ENCODE peak calls at places on chromosomes 16 and 17, in seven cellular contexts. One of them, this sample, is unnamed.

GRCh38 chr16:23186171-23186570 is 3.6 kb downstream of the SCNN1G start:
- DNase-seq in fibroblast of the aortic adventitia: no peak
- DNase-seq in kidney: no peak
- DNase-seq in AG10803: no peak
- DNase-seq in GM12865: no peak
- DNase-seq in fibroblast of pulmonary artery: no peak
- DNase-seq in pancreas: no peak
- DNase-seq in this sample: no peak

GRCh38 chr17:31408586-31408985 is 17.1 kb downstream of the RAB11FIP4 start:
- DNase-seq in kidney: no peak
- DNase-seq in fibroblast of pulmonary artery: no peak
- DNase-seq in pancreas: no peak
- DNase-seq in fibroblast of the aortic adventitia: no peak
- DNase-seq in AG10803: no peak
- DNase-seq in GM12865: no peak
- DNase-seq in this sample: no peak

GRCh38 chr16:848510-849253 is 48.1 kb upstream of the GNG13 start:
- DNase-seq in pancreas: no peak
- DNase-seq in fibroblast of pulmonary artery: no peak
- DNase-seq in fibroblast of the aortic adventitia: no peak
- DNase-seq in GM12865: no peak
- DNase-seq in AG10803: no peak
- DNase-seq in kidney: peak
- DNase-seq in this sample: no peak

GRCh38 chr17:50190278-50191069 is 11.0 kb downstream of the COL1A1 start:
- DNase-seq in fibroblast of pulmonary artery: no peak
- DNase-seq in AG10803: peak
- DNase-seq in pancreas: no peak
- DNase-seq in GM12865: no peak
- DNase-seq in fibroblast of the aortic adventitia: peak
- DNase-seq in kidney: no peak
- DNase-seq in this sample: no peak

GRCh38 chr16:57175896-57176295 is 9.9 kb downstream of the PSME3IP1 start:
- DNase-seq in fibroblast of the aortic adventitia: peak
- DNase-seq in fibroblast of pulmonary artery: peak
- DNase-seq in kidney: no peak
- DNase-seq in pancreas: no peak
- DNase-seq in AG10803: peak
- DNase-seq in GM12865: no peak
- DNase-seq in this sample: no peak

GRCh38 chr17:19281161-19281560 is 44.0 kb downstream of the EPN2 start:
- DNase-seq in pancreas: no peak
- DNase-seq in fibroblast of pulmonary artery: peak
- DNase-seq in GM12865: no peak
- DNase-seq in AG10803: peak
- DNase-seq in kidney: no peak
- DNase-seq in fibroblast of the aortic adventitia: peak
- DNase-seq in this sample: no peak

GRCh38 chr17:36730095-36730808 is 128.9 kb downstream of the MRM1 start:
- DNase-seq in fibroblast of pulmonary artery: no peak
- DNase-seq in kidney: no peak
- DNase-seq in GM12865: no peak
- DNase-seq in fibroblast of the aortic adventitia: no peak
- DNase-seq in pancreas: no peak
- DNase-seq in AG10803: no peak
- DNase-seq in this sample: no peak

GRCh38 chr16:12551530-12551929 is 252.2 kb downstream of the CPPED1 start:
- DNase-seq in GM12865: no peak
- DNase-seq in AG10803: no peak
- DNase-seq in pancreas: no peak
- DNase-seq in fibroblast of the aortic adventitia: no peak
- DNase-seq in fibroblast of pulmonary artery: no peak
- DNase-seq in kidney: no peak
- DNase-seq in this sample: no peak

GRCh38 chr17:37065486-37066321 is 117.0 kb downstream of the AATF start:
- DNase-seq in fibroblast of the aortic adventitia: no peak
- DNase-seq in kidney: no peak
- DNase-seq in AG10803: no peak
- DNase-seq in pancreas: no peak
- DNase-seq in fibroblast of pulmonary artery: no peak
- DNase-seq in GM12865: no peak
- DNase-seq in this sample: no peak

GRCh38 chr17:37701424-37702020 is 43.3 kb downstream of the HNF1B start:
- DNase-seq in fibroblast of pulmonary artery: peak
- DNase-seq in GM12865: peak
- DNase-seq in kidney: no peak
- DNase-seq in AG10803: no peak
- DNase-seq in pancreas: peak
- DNase-seq in fibroblast of the aortic adventitia: peak
- DNase-seq in this sample: no peak

GRCh38 chr17:19346351-19347255 is 15.9 kb downstream of the B9D1 start:
- DNase-seq in AG10803: peak
- DNase-seq in fibroblast of pulmonary artery: peak
- DNase-seq in GM12865: no peak
- DNase-seq in pancreas: no peak
- DNase-seq in kidney: peak
- DNase-seq in fibroblast of the aortic adventitia: peak
- DNase-seq in this sample: no peak

GRCh38 chr17:76695059-76695892 is 15.5 kb downstream of the MXRA7 start:
- DNase-seq in kidney: peak
- DNase-seq in fibroblast of the aortic adventitia: peak
- DNase-seq in pancreas: no peak
- DNase-seq in AG10803: no peak
- DNase-seq in fibroblast of pulmonary artery: no peak
- DNase-seq in GM12865: no peak
- DNase-seq in this sample: no peak

GRCh38 chr17:49616546-49617205 is 41.0 kb downstream of the NXPH3 start:
- DNase-seq in AG10803: peak
- DNase-seq in fibroblast of the aortic adventitia: peak
- DNase-seq in kidney: peak
- DNase-seq in GM12865: peak
- DNase-seq in pancreas: peak
- DNase-seq in fibroblast of pulmonary artery: peak
- DNase-seq in this sample: peak

GRCh38 chr17:47736501-47737211 is 3.6 kb downstream of the TBX21 start:
- DNase-seq in pancreas: no peak
- DNase-seq in fibroblast of the aortic adventitia: no peak
- DNase-seq in GM12865: no peak
- DNase-seq in AG10803: no peak
- DNase-seq in kidney: no peak
- DNase-seq in fibroblast of pulmonary artery: no peak
- DNase-seq in this sample: no peak

GRCh38 chr16:89847056-89847929 is 19.0 kb downstream of the SPIRE2 start:
- DNase-seq in fibroblast of the aortic adventitia: no peak
- DNase-seq in GM12865: no peak
- DNase-seq in pancreas: no peak
- DNase-seq in AG10803: no peak
- DNase-seq in kidney: no peak
- DNase-seq in fibroblast of pulmonary artery: no peak
- DNase-seq in this sample: no peak

GRCh38 chr17:77354721-77355455 is 214.1 kb downstream of the SEC14L1 start:
- DNase-seq in AG10803: peak
- DNase-seq in kidney: peak
- DNase-seq in fibroblast of the aortic adventitia: peak
- DNase-seq in fibroblast of pulmonary artery: peak
- DNase-seq in pancreas: peak
- DNase-seq in GM12865: no peak
- DNase-seq in this sample: no peak

GRCh38 chr16:56960681-56961281 is 969 bp upstream of the CETP start:
- DNase-seq in fibroblast of the aortic adventitia: peak
- DNase-seq in fibroblast of pulmonary artery: peak
- DNase-seq in AG10803: no peak
- DNase-seq in GM12865: no peak
- DNase-seq in kidney: peak
- DNase-seq in pancreas: no peak
- DNase-seq in this sample: no peak

GRCh38 chr16:82589407-82589806 is 37.4 kb upstream of the CDH13 start:
- DNase-seq in GM12865: no peak
- DNase-seq in kidney: no peak
- DNase-seq in fibroblast of the aortic adventitia: no peak
- DNase-seq in AG10803: no peak
- DNase-seq in pancreas: no peak
- DNase-seq in fibroblast of pulmonary artery: no peak
- DNase-seq in this sample: no peak

GRCh38 chr17:31269597-31269996 is 27.4 kb downstream of the OMG start:
- DNase-seq in fibroblast of the aortic adventitia: peak
- DNase-seq in kidney: no peak
- DNase-seq in AG10803: peak
- DNase-seq in fibroblast of pulmonary artery: peak
- DNase-seq in GM12865: no peak
- DNase-seq in pancreas: no peak
- DNase-seq in this sample: no peak

GRCh38 chr16:14070877-14071575 is at the start of gene MRTFB:
- DNase-seq in AG10803: peak
- DNase-seq in GM12865: peak
- DNase-seq in fibroblast of pulmonary artery: peak
- DNase-seq in kidney: peak
- DNase-seq in pancreas: peak
- DNase-seq in fibroblast of the aortic adventitia: peak
- DNase-seq in this sample: peak
- TF ChIP-seq CTCF in AG10803: no peak
- TF ChIP-seq CTCF in GM12865: no peak
- TF ChIP-seq CTCF in fibroblast of pulmonary artery: no peak
- TF ChIP-seq CTCF in kidney: no peak
- TF ChIP-seq CTCF in pancreas: no peak
- TF ChIP-seq CTCF in fibroblast of the aortic adventitia: no peak
- TF ChIP-seq CTCF in this sample: no peak

DNA sequence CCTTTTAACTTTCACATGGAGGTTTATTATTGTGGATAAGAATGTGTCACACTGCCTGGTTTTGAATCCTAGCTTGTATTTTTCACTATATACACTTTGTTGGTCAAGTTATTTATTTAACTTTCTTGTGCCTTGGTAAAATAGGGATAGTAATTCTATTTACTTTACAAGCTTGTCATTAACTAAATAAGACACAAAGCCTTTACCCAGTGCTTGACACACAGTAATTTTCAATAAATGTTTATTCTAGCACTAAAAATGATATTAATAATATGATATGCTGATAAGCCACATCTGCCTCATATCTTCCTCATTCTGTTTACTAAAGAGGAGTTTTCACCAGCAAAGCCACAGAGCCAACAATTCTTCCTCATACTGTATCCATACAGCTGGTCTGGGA is 27.8 kb downstream of the MYH10 start:
- DNase-seq in GM12865: no peak
- DNase-seq in kidney: no peak
- DNase-seq in fibroblast of the aortic adventitia: no peak
- DNase-seq in pancreas: no peak
- DNase-seq in fibroblast of pulmonary artery: no peak
- DNase-seq in AG10803: no peak
- DNase-seq in this sample: peak
- H3K4me3 ChIP-seq in GM12865: no peak
- H3K4me3 ChIP-seq in kidney: no peak
- H3K4me3 ChIP-seq in fibroblast of the aortic adventitia: no peak
- H3K4me3 ChIP-seq in pancreas: no peak
- H3K4me3 ChIP-seq in fibroblast of pulmonary artery: no peak
- H3K4me3 ChIP-seq in AG10803: no peak
- H3K4me3 ChIP-seq in this sample: no peak

DNA sequence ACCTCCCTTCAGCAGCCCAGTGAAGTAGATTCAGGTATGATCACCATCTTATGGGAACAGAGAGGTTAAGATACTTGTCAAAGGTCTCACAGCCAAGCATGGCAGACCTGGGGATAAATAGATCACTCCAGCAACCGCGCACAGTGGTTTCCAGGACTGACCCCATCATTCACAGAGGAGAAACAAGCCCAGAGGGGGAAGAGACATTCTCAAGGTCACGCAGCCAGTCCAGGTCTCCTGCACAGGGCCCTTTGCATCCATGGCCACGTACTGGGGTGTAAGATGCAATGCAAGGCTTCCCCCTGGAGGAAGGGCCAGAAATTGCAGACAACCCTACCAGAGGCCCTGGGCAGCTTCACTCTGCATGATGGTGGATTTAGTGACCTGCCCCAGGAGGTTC is 19.9 kb downstream of the TLE7 start:
- DNase-seq in GM12865: peak
- DNase-seq in kidney: no peak
- DNase-seq in fibroblast of the aortic adventitia: no peak
- DNase-seq in fibroblast of pulmonary artery: no peak
- DNase-seq in AG10803: no peak
- DNase-seq in pancreas: no peak
- DNase-seq in this sample: no peak
- TF ChIP-seq CTCF in GM12865: peak
- TF ChIP-seq CTCF in kidney: no peak
- TF ChIP-seq CTCF in fibroblast of the aortic adventitia: peak
- TF ChIP-seq CTCF in fibroblast of pulmonary artery: peak
- TF ChIP-seq CTCF in AG10803: peak
- TF ChIP-seq CTCF in pancreas: no peak
- TF ChIP-seq CTCF in this sample: peak

DNA sequence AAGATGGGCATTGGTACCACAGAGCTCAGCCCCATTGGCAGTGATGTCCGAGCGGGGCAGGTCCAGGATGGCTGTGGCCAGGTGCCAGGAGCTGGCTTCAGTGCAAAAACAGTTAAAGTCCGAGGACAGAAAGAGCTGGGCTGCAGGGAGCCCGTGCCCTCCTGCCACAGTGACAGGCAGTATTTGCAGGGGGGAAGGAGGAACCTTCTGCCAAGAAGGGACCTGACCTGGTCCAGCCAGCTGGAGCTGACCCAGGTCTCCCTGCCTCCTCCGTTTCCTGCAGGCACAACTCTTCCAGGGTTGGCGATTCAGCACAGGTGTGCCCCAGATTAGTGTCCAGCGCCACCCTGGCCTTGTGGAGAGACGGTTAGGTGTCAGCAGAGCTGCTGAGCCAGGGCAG is 199.0 kb downstream of the ENGASE start:
- DNase-seq in GM12865: no peak
- DNase-seq in fibroblast of the aortic adventitia: no peak
- DNase-seq in pancreas: no peak
- DNase-seq in kidney: no peak
- DNase-seq in AG10803: no peak
- DNase-seq in fibroblast of pulmonary artery: no peak
- DNase-seq in this sample: no peak
- H3K4me3 ChIP-seq in GM12865: no peak
- H3K4me3 ChIP-seq in fibroblast of the aortic adventitia: no peak
- H3K4me3 ChIP-seq in pancreas: no peak
- H3K4me3 ChIP-seq in kidney: no peak
- H3K4me3 ChIP-seq in AG10803: no peak
- H3K4me3 ChIP-seq in fibroblast of pulmonary artery: no peak
- H3K4me3 ChIP-seq in this sample: no peak

GRCh38 chr16:71484006-71484893 is 4.9 kb downstream of the ZNF19 start:
- DNase-seq in GM12865: peak
- DNase-seq in pancreas: peak
- DNase-seq in AG10803: peak
- DNase-seq in kidney: peak
- DNase-seq in fibroblast of the aortic adventitia: peak
- DNase-seq in fibroblast of pulmonary artery: peak
- DNase-seq in this sample: peak
- TF ChIP-seq CTCF in GM12865: no peak
- TF ChIP-seq CTCF in pancreas: no peak
- TF ChIP-seq CTCF in AG10803: no peak
- TF ChIP-seq CTCF in kidney: no peak
- TF ChIP-seq CTCF in fibroblast of the aortic adventitia: no peak
- TF ChIP-seq CTCF in fibroblast of pulmonary artery: no peak
- TF ChIP-seq CTCF in this sample: no peak